ENCODE peak calls at places on chromosome 21, in six cellular contexts. B, O, E, S, W and F are unnamed samples.

GRCh38 chr21:15300131-15300530 is 235.3 kb upstream of the NRIP1 start:
- DNase-seq in B (no peak), O (no peak), E (no peak), S (no peak), W (no peak), F (no peak)

GRCh38 chr21:15138475-15138874 is 73.7 kb upstream of the NRIP1 start:
- DNase-seq in B (no peak), O (no peak), E (no peak), S (no peak), W (peak; percentile 47), F (no peak)

GRCh38 chr21:25582164-25582563 is 25.1 kb downstream of the MRPL39 start:
- DNase-seq in B (no peak), O (no peak), E (no peak), S (no peak), W (no peak), F (no peak)

GRCh38 chr21:31710586-31710985 is 21.3 kb downstream of the SCAF4 start:
- DNase-seq in B (no peak), O (no peak), E (peak; percentile 82), S (peak; percentile 48), W (no peak), F (no peak)

GRCh38 chr21:38241029-38241740 is 15.6 kb upstream of the KCNJ15 start:
- DNase-seq in B (no peak), O (no peak), E (no peak), S (no peak), W (no peak), F (no peak)

GRCh38 chr21:14918542-14918941 is 146.3 kb downstream of the NRIP1 start:
- DNase-seq in B (no peak), O (no peak), E (no peak), S (no peak), W (no peak), F (no peak)

GRCh38 chr21:17775431-17776126 is 43.6 kb downstream of the C21orf91 start:
- DNase-seq in B (no peak), O (no peak), E (no peak), S (no peak), W (peak; percentile 75), F (no peak)

GRCh38 chr21:38531610-38532009 is 33.3 kb upstream of the ERG start:
- DNase-seq in B (no peak), O (peak; percentile 9), E (no peak), S (no peak), W (no peak), F (no peak)

GRCh38 chr21:42614811-42615342 is 38.5 kb upstream of the PDE9A start:
- DNase-seq in B (peak; percentile 54), O (no peak), E (no peak), S (peak; percentile 75), W (peak; percentile 65), F (peak; percentile 81)

GRCh38 chr21:39564200-39564599 is 48.5 kb upstream of the B3GALT5 start:
- DNase-seq in B (no peak), O (peak; percentile 62), E (no peak), S (no peak), W (no peak), F (no peak)

GRCh38 chr21:31201548-31201947 is 142.5 kb downstream of the TIAM1 start:
- DNase-seq in B (no peak), O (peak; percentile 60), E (peak; percentile 50), S (no peak), W (no peak), F (no peak)

GRCh38 chr21:30257773-30258172 is 25.0 kb downstream of the KRTAP24-1 start:
- DNase-seq in B (peak; percentile 92), O (no peak), E (no peak), S (peak; percentile 79), W (peak; percentile 49), F (no peak)

GRCh38 chr21:31397939-31398338 is 53.9 kb upstream of the TIAM1 start:
- DNase-seq in B (no peak), O (no peak), E (no peak), S (no peak), W (no peak), F (no peak)

GRCh38 chr21:40254540-40255455 is 387.6 kb downstream of the PCP4 start:
- DNase-seq in B (no peak), O (no peak), E (no peak), S (no peak), W (no peak), F (no peak)

GRCh38 chr21:29343517-29343916 is 44.8 kb downstream of the BACH1 start:
- DNase-seq in B (no peak), O (no peak), E (peak; percentile 94), S (no peak), W (no peak), F (no peak)

GRCh38 chr21:31729622-31730343 is 2.1 kb downstream of the SCAF4 start:
- DNase-seq in B (no peak), O (no peak), E (no peak), S (no peak), W (no peak), F (no peak)

GRCh38 chr21:15514073-15514946 is 215.5 kb upstream of the USP25 start:
- DNase-seq in B (no peak), O (no peak), E (no peak), S (no peak), W (peak; percentile 84), F (no peak)

GRCh38 chr21:15034126-15034848 is 30.5 kb downstream of the NRIP1 start:
- DNase-seq in B (no peak), O (no peak), E (peak; percentile 72), S (peak; percentile 64), W (no peak), F (no peak)

GRCh38 chr21:36882776-36883175 is 83.7 kb downstream of the HLCS start:
- DNase-seq in B (no peak), O (no peak), E (peak; percentile 5), S (no peak), W (no peak), F (no peak)

GRCh38 chr21:14685568-14685967 is 139.5 kb upstream of the SAMSN1 start:
- DNase-seq in B (no peak), O (no peak), E (no peak), S (no peak), W (no peak), F (no peak)

GRCh38 chr21:43644609-43645008 is 14.7 kb downstream of the HSF2BP start:
- DNase-seq in B (no peak), O (no peak), E (peak; percentile 67), S (peak; percentile 65), W (no peak), F (no peak)

GRCh38 chr21:44024895-44025353 is 12.8 kb downstream of the TRAPPC10 start:
- DNase-seq in B (peak; percentile 43), O (peak; percentile 56), E (peak; percentile 67), S (no peak), W (no peak), F (no peak)

GRCh38 chr21:43731891-43732711 is 13.2 kb downstream of the PDXK start:
- DNase-seq in B (no peak), O (no peak), E (no peak), S (no peak), W (no peak), F (peak; percentile 62)

GRCh38 chr21:29904359-29905282 is 35.2 kb downstream of the GRIK1 start:
- DNase-seq in B (peak; percentile 17), O (no peak), E (no peak), S (peak; percentile 24), W (no peak), F (no peak)

GRCh38 chr21:18987515-18988026 is 584.0 kb upstream of the TMPRSS15 start:
- DNase-seq in B (peak; percentile 21), O (no peak), E (no peak), S (no peak), W (no peak), F (no peak)
- H3K27ac ChIP-seq in B (no peak overlapping the region), O (no peak overlapping the region), E (no peak overlapping the region), S (no peak overlapping the region), W (no peak overlapping the region), F (no peak overlapping the region)

GRCh38 chr21:26800001-26800400 is 45.2 kb downstream of the ADAMTS1 start:
- DNase-seq in B (no peak), O (no peak), E (peak; percentile 15), S (no peak), W (no peak), F (no peak)
- H3K27ac ChIP-seq in B (no peak overlapping the region), O (peak overlapping the region; percentile 67), E (peak overlapping the region; percentile 30), S (no peak overlapping the region), W (no peak overlapping the region), F (no peak overlapping the region)

DNA sequence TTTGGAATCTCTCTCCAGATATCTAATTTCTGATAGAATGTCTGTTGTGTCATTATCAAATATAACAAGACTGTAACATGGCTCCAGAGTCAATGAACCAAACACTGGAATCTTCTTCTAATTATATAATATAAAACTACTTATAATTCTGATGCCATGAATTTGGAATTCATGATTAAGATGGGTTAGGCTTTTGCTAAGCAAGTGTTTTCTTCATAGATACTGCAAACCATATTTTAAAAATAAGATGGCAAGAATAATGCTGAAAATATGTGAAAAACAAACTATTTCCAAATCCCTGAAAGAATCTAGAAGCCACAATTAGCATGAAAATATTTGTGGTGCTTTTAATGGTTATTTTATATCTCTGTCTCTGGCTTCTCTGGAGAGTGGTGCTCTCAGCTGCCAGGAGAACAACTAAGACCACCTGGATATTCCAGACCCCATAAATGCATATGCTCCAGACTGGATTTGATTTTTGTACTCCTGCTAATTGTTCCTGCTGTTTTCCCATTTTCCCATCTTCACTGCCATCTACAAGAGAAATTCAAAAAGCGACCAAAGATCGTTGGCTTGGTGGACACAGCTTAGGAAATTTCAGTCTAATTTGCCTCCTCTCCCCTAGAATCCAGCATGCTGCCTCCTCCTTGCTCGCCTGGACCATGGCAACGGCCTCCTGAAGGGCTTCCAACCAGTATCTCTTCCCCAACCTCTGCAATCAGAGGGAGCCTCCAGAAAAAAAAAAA is 418.9 kb downstream of the SETD4 start:
- DNase-seq in B (no peak), O (no peak), E (peak; percentile 67), S (no peak), W (no peak), F (no peak)
- H3K27ac ChIP-seq in B (no peak overlapping the region), O (no peak overlapping the region), E (peak overlapping the region; percentile 34), S (no peak overlapping the region), W (no peak overlapping the region), F (no peak overlapping the region)

GRCh38 chr21:41565550-41565949 is 57.6 kb upstream of the TMPRSS2 start:
- DNase-seq in B (no peak), O (no peak), E (no peak), S (no peak), W (peak; percentile 73), F (no peak)
- H3K27ac ChIP-seq in B (no peak overlapping the region), O (no peak overlapping the region), E (no peak overlapping the region), S (no peak overlapping the region), W (no peak overlapping the region), F (peak overlapping the region; percentile 36)

DNA sequence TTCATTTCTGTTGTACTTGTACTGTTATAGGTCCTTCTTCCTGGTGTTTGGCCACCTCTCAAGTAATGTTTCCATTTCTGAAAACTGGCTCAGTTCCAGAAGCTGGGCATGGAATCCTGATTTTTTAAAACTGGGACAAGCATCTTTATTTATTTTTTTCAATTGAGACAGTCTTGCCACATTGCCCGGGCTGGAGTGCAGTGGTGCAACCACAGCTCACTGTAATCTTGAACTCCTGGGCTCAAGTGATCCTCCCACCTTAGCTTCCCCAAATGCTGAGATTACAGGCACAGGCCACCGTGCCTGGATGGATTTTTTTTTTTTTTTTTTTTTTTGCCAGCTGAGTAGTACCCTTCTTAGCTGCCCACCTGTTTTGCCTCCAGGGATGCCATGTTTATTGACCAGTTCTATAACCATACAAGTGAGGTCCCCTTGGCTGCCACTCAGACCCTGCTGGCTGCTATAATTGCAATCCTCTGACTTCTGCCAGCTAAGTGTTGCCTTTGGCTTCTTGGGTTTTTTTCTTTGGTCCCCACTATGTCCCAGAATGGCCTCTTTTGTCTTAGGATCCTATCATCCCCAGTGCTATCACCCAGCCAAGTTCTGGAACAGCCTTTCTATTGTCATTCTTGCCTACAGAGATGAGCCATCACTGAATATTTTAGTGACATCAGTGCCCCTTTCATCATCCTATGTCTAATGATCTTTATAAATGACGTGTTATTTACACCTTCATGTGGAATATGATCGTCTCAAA is 3.9 kb upstream of the DIP2A start:
- DNase-seq in B (no peak), O (no peak), E (no peak), S (no peak), W (no peak), F (no peak)
- H3K27ac ChIP-seq in B (no peak overlapping the region), O (peak overlapping the region; percentile 46), E (no peak overlapping the region), S (no peak overlapping the region), W (no peak overlapping the region), F (no peak overlapping the region)

GRCh38 chr21:45423968-45424853 is 19.2 kb downstream of the COL18A1 start:
- DNase-seq in B (no peak), O (no peak), E (no peak), S (no peak), W (no peak), F (no peak)
- H3K27ac ChIP-seq in B (no peak overlapping the region), O (no peak overlapping the region), E (no peak overlapping the region), S (no peak overlapping the region), W (no peak overlapping the region), F (no peak overlapping the region)